ENCODE peak calls at places on chromosome 1, in ten cellular contexts. I is HT1080; S is stimulated activated CD4-positive, alpha-beta T cell treated with anti-CD3 and anti-CD28 coated beads, Interleukin-12 subunit alpha, Interleukin-12 subunit beta, amount 100 ng/mL, for 4 hours; N is NCI-H460; W is stimulated activated CD8-positive, alpha-beta memory T cell treated with anti-CD3 and anti-CD28 coated beads, Interleukin-4, amount 100 ng/mL, for 24 hours; Y is HFFc6; K is activated CD4-positive, alpha-beta T cell treated with anti-CD3 and anti-CD28 coated beads, Interleukin-2, amount 50 U/mL, for 4 hours; P is HTR-8/SVneo; U is omental fat pad; H is kidney tubule cell. Z is an unnamed sample.

GRCh38 chr1:205230965-205231364 is 3.2 kb downstream of the TMCC2 start:
- DNase-seq in I (no peak), S (no peak), N (no peak), W (no peak), Y (no peak), K (no peak), P (no peak), U (no peak), H (no peak), Z (no peak)

GRCh38 chr1:203120325-203121138 is 7.0 kb upstream of the ADORA1 start:
- DNase-seq in I (no peak), S (no peak), N (no peak), W (no peak), Y (no peak), K (no peak), P (no peak), U (no peak), H (no peak), Z (no peak)

GRCh38 chr1:93567255-93567918 is 114.2 kb downstream of the BCAR3 start:
- DNase-seq in I (peak), S (no peak), N (no peak), W (no peak), Y (peak), K (no peak), P (peak), U (no peak), H (peak), Z (peak)

GRCh38 chr1:115829023-115829674 is 11.8 kb downstream of the NHLH2 start:
- DNase-seq in I (peak), S (no peak), N (no peak), W (no peak), Y (peak), K (no peak), P (no peak), U (peak), H (peak), Z (peak)

GRCh38 chr1:79646885-79647284 is 640.4 kb upstream of the ADGRL4 start:
- DNase-seq in I (no peak), S (no peak), N (no peak), W (no peak), Y (no peak), K (no peak), P (no peak), U (no peak), H (no peak), Z (no peak)

GRCh38 chr1:163315773-163316374 is 5.9 kb upstream of the NUF2 start:
- DNase-seq in I (peak), S (peak), N (peak), W (no peak), Y (peak), K (peak), P (no peak), U (no peak), H (peak), Z (peak)

GRCh38 chr1:172002725-172003345 is 161.5 kb downstream of the DNM3 start:
- DNase-seq in I (peak), S (no peak), N (peak), W (no peak), Y (peak), K (peak), P (peak), U (no peak), H (peak), Z (peak)

GRCh38 chr1:76593614-76594013 is 273.7 kb upstream of the ST6GALNAC5 start:
- DNase-seq in I (no peak), S (no peak), N (no peak), W (no peak), Y (no peak), K (no peak), P (no peak), U (no peak), H (no peak), Z (no peak)

GRCh38 chr1:53579221-53580008 is 120.2 kb downstream of the DMRTB1 start:
- DNase-seq in I (no peak), S (no peak), N (no peak), W (no peak), Y (no peak), K (no peak), P (no peak), U (no peak), H (no peak), Z (no peak)

GRCh38 chr1:231139659-231140650 is 21.9 kb upstream of the TRIM67 start:
- DNase-seq in I (peak), S (no peak), N (peak), W (no peak), Y (peak), K (no peak), P (peak), U (no peak), H (peak), Z (peak)

GRCh38 chr1:213154056-213154677 is 103.1 kb downstream of the RPS6KC1 start:
- DNase-seq in I (no peak), S (no peak), N (no peak), W (no peak), Y (no peak), K (no peak), P (no peak), U (no peak), H (no peak), Z (peak)

GRCh38 chr1:38006008-38006828 is 904 bp upstream of the FHL3 start:
- DNase-seq in I (no peak), S (no peak), N (no peak), W (no peak), Y (no peak), K (no peak), P (no peak), U (no peak), H (no peak), Z (no peak)

GRCh38 chr1:163999131-163999530 is 559.9 kb upstream of the PBX1 start:
- DNase-seq in I (no peak), S (no peak), N (no peak), W (no peak), Y (no peak), K (no peak), P (no peak), U (no peak), H (no peak), Z (no peak)

GRCh38 chr1:113255728-113256347 is 134.5 kb upstream of the MAGI3 start:
- DNase-seq in I (no peak), S (no peak), N (no peak), W (no peak), Y (no peak), K (no peak), P (no peak), U (no peak), H (no peak), Z (peak)

GRCh38 chr1:78102082-78102481 is 56.3 kb downstream of the GIPC2 start:
- DNase-seq in I (peak), S (no peak), N (no peak), W (no peak), Y (peak), K (no peak), P (no peak), U (no peak), H (peak), Z (peak)

GRCh38 chr1:2978691-2979190 is 42.5 kb upstream of the ACTRT2 start:
- DNase-seq in I (no peak), S (no peak), N (no peak), W (no peak), Y (no peak), K (no peak), P (no peak), U (no peak), H (no peak), Z (no peak)

GRCh38 chr1:184298321-184299052 is 88.3 kb upstream of the C1orf21 start:
- DNase-seq in I (peak), S (no peak), N (no peak), W (no peak), Y (no peak), K (no peak), P (no peak), U (no peak), H (no peak), Z (no peak)

GRCh38 chr1:28812669-28813468 is 899 bp downstream of the OPRD1 start:
- DNase-seq in I (no peak), S (no peak), N (no peak), W (no peak), Y (no peak), K (no peak), P (no peak), U (no peak), H (no peak), Z (no peak)

GRCh38 chr1:212285685-212286436 is 651 bp downstream of the PPP2R5A start:
- DNase-seq in I (peak), S (peak), N (peak), W (peak), Y (peak), K (peak), P (peak), U (peak), H (peak), Z (peak)

GRCh38 chr1:223730471-223730870 is 18.1 kb downstream of the CAPN2 start:
- DNase-seq in I (no peak), S (no peak), N (no peak), W (no peak), Y (no peak), K (no peak), P (no peak), U (no peak), H (peak), Z (no peak)

GRCh38 chr1:169681094-169681493 is 30.3 kb downstream of the SELL start:
- DNase-seq in I (no peak), S (no peak), N (no peak), W (no peak), Y (no peak), K (no peak), P (no peak), U (no peak), H (no peak), Z (no peak)

GRCh38 chr1:168362991-168363390 is 82.3 kb downstream of the TBX19 start:
- DNase-seq in I (no peak), S (no peak), N (no peak), W (peak), Y (no peak), K (peak), P (no peak), U (no peak), H (no peak), Z (no peak)

GRCh38 chr1:1623181-1623630 is 7.9 kb downstream of the MIB2 start:
- DNase-seq in I (no peak), S (no peak), N (no peak), W (no peak), Y (no peak), K (no peak), P (no peak), U (no peak), H (no peak), Z (no peak)

GRCh38 chr1:243482237-243483022 is 226.6 kb downstream of the SDCCAG8 start:
- DNase-seq in I (no peak), S (no peak), N (no peak), W (no peak), Y (peak), K (no peak), P (peak), U (no peak), H (peak), Z (peak)

GRCh38 chr1:9549955-9550546 is 10.8 kb downstream of the SLC25A33 start:
- DNase-seq in I (no peak), S (no peak), N (no peak), W (no peak), Y (no peak), K (no peak), P (no peak), U (no peak), H (no peak), Z (no peak)

GRCh38 chr1:33231166-33231565 is 25.1 kb upstream of the ZNF362 start:
- DNase-seq in I (no peak), S (no peak), N (no peak), W (no peak), Y (no peak), K (no peak), P (no peak), U (no peak), H (no peak), Z (no peak)

GRCh38 chr1:100950776-100951175 is 54.9 kb downstream of the SLC30A7 start:
- DNase-seq in I (peak), S (no peak), N (no peak), W (no peak), Y (peak), K (no peak), P (peak), U (no peak), H (no peak), Z (peak)

GRCh38 chr1:93446837-93447451 is 974 bp upstream of the FNBP1L start:
- DNase-seq in I (no peak), S (peak), N (no peak), W (no peak), Y (no peak), K (no peak), P (no peak), U (peak), H (peak), Z (peak)

GRCh38 chr1:81242103-81242502 is 558.6 kb upstream of the ADGRL2 start:
- DNase-seq in I (no peak), S (no peak), N (no peak), W (no peak), Y (no peak), K (no peak), P (no peak), U (no peak), H (no peak), Z (no peak)

GRCh38 chr1:194568610-194569009 is 1382.2 kb upstream of the B3GALT2 start:
- DNase-seq in I (no peak), S (no peak), N (peak), W (no peak), Y (no peak), K (no peak), P (peak), U (no peak), H (no peak), Z (peak)

GRCh38 chr1:167344605-167345385 is 124.1 kb downstream of the POU2F1 start:
- DNase-seq in I (peak), S (no peak), N (no peak), W (no peak), Y (no peak), K (no peak), P (no peak), U (no peak), H (no peak), Z (no peak)